ENCODE peak calls at places on chromosomes 13 and 19, in nine cellular contexts. Q is NCI-H1092 treated with DMSO at 0.1 percent for 48 hours, C is HT1080, Y is GM23248, M is Peyer's patch, N is SW480, P is fibroblast of lung, D is GM20000, W is NCI-H2081. Z is an unnamed sample.

GRCh38 chr13:31261241-31261640 is 61.5 kb downstream of the B3GLCT start:
- DNase-seq in Y (no peak), D (no peak), C (no peak), Q (no peak), W (no peak), M (no peak), P (no peak), N (no peak), Z (no peak)

GRCh38 chr19:55276720-55277430 is 3.0 kb downstream of the HSPBP1 start:
- DNase-seq in C (no peak), N (no peak), P (no peak), D (peak; percentile 30), Q (no peak), Y (no peak), M (no peak), W (no peak), Z (no peak)

GRCh38 chr19:38559428-38560401 is 58.0 kb downstream of the MAP4K1 start:
- DNase-seq in C (no peak), P (peak; percentile 45), W (no peak), Q (no peak), D (peak; percentile 77), N (no peak), Y (peak; percentile 45), M (no peak), Z (no peak)

GRCh38 chr19:5665781-5666513 is 14.4 kb downstream of the MICOS13 start:
- DNase-seq in M (no peak), Y (peak; percentile 84), D (no peak), Q (no peak), W (no peak), C (peak; percentile 63), P (peak; percentile 58), N (peak; percentile 20), Z (no peak)

GRCh38 chr13:24165746-24166145 is 5.2 kb downstream of the SPATA13 start:
- DNase-seq in N (no peak), D (no peak), Y (peak; percentile 86), C (no peak), M (no peak), P (peak; percentile 70), Q (no peak), W (no peak), Z (no peak)

GRCh38 chr13:72677431-72677830 is 50.0 kb downstream of the MZT1 start:
- DNase-seq in P (peak; percentile 23), Q (no peak), D (no peak), C (no peak), Y (no peak), M (no peak), N (peak; percentile 2), W (no peak), Z (no peak)

GRCh38 chr19:7413629-7414028 is 64.9 kb downstream of the ARHGEF18 start:
- DNase-seq in D (no peak), Q (no peak), M (no peak), W (no peak), P (no peak), N (no peak), Y (no peak), C (no peak), Z (no peak)

GRCh38 chr19:48660854-48661731 is 11.7 kb downstream of the NTN5 start:
- DNase-seq in P (peak; percentile 85), C (peak; percentile 85), M (peak; percentile 82), Q (peak; percentile 83), D (peak; percentile 99), Y (peak; percentile 84), W (peak; percentile 94), N (peak; percentile 93), Z (peak; percentile 10)

GRCh38 chr13:40508112-40508511 is 158.3 kb downstream of the FOXO1 start:
- DNase-seq in C (no peak), M (no peak), Q (no peak), W (no peak), P (peak; percentile 77), Y (peak; percentile 76), N (no peak), D (no peak), Z (no peak)

GRCh38 chr19:35417713-35418534 is 30.1 kb upstream of the FFAR2 start:
- DNase-seq in Y (no peak), D (peak; percentile 61), N (no peak), P (no peak), W (no peak), C (no peak), Q (no peak), M (no peak), Z (no peak)

GRCh38 chr19:38184815-38185214 is 39.2 kb downstream of the DPF1 start:
- DNase-seq in N (no peak), Q (no peak), P (no peak), C (no peak), W (no peak), D (no peak), Y (no peak), M (no peak), Z (no peak)

GRCh38 chr19:10713317-10713716 is 4.6 kb upstream of the DNM2 start:
- DNase-seq in Y (no peak), C (no peak), Q (no peak), N (no peak), P (no peak), W (peak; percentile 35), M (peak; percentile 81), D (no peak), Z (no peak)

GRCh38 chr19:41325947-41326706 is 16.2 kb downstream of the CCDC97 start:
- DNase-seq in Y (peak; percentile 81), W (no peak), P (peak; percentile 82), Q (peak; percentile 11), C (peak; percentile 40), D (peak; percentile 85), N (peak; percentile 69), M (no peak), Z (no peak)

GRCh38 chr13:27425151-27425917 is 915 bp downstream of the GTF3A start:
- DNase-seq in P (peak; percentile 29), C (no peak), D (peak; percentile 20), N (peak; percentile 65), W (no peak), Q (no peak), Y (peak; percentile 38), M (no peak), Z (no peak)

GRCh38 chr13:49410006-49410405 is 33.9 kb downstream of the CAB39L start:
- DNase-seq in Y (no peak), N (no peak), D (no peak), W (no peak), P (no peak), M (no peak), Q (no peak), C (no peak), Z (no peak)

GRCh38 chr19:5953680-5954213 is 24.2 kb downstream of the RANBP3 start:
- DNase-seq in Y (peak; percentile 73), C (no peak), P (peak; percentile 55), Q (peak; percentile 58), M (no peak), N (peak; percentile 14), W (no peak), D (no peak), Z (no peak)

GRCh38 chr13:69204620-69205019 is 903.0 kb upstream of the ATXN8OS start:
- DNase-seq in C (no peak), N (no peak), D (no peak), M (no peak), Q (no peak), W (no peak), P (no peak), Y (no peak), Z (no peak)